ENCODE peak calls at places on chromosomes 7 and 10, in six cellular contexts. V, J, P, S, R and B are unnamed samples.

GRCh38 chr7:48637382-48637781 is 287.0 kb upstream of the CDC14C start:
- DNase-seq in R (no peak), P (no peak), S (no peak), V (peak), J (no peak), B (no peak)

GRCh38 chr10:92493362-92493761 is 80.5 kb downstream of the IDE start:
- DNase-seq in J (no peak), V (peak), S (no peak), P (no peak), R (no peak), B (no peak)

GRCh38 chr7:5406957-5407930 is 16.4 kb downstream of the TNRC18 start:
- DNase-seq in P (no peak), S (no peak), J (no peak), R (no peak), V (no peak), B (no peak)

GRCh38 chr7:138949421-138950088 is 31.6 kb downstream of the KIAA1549 start:
- DNase-seq in R (no peak), S (no peak), V (no peak), P (no peak), J (no peak), B (no peak)

GRCh38 chr7:75993689-75994387 is 557 bp downstream of the TMEM120A start:
- DNase-seq in P (no peak), J (peak), V (peak), S (no peak), R (no peak), B (peak)

GRCh38 chr10:69633673-69634635 is 3.9 kb downstream of the FAM241B start:
- DNase-seq in S (no peak), J (no peak), P (no peak), V (no peak), R (no peak), B (no peak)

GRCh38 chr7:29328811-29329210 is 134.2 kb downstream of the CHN2 start:
- DNase-seq in P (no peak), S (no peak), J (no peak), V (peak), R (no peak), B (no peak)

GRCh38 chr7:139731802-139732470 is 45.9 kb downstream of the HIPK2 start:
- DNase-seq in R (no peak), J (peak), P (no peak), S (no peak), V (peak), B (peak)

GRCh38 chr10:3178070-3178469 is 5.5 kb upstream of the PITRM1 start:
- DNase-seq in P (no peak), V (no peak), R (no peak), S (no peak), J (no peak), B (no peak)

GRCh38 chr10:86341361-86341811 is 25.2 kb downstream of the GRID1 start:
- DNase-seq in R (no peak), J (peak), S (no peak), P (no peak), V (no peak), B (no peak)

GRCh38 chr7:120402368-120402767 is 129.4 kb downstream of the KCND2 start:
- DNase-seq in P (no peak), J (no peak), S (peak), R (no peak), V (peak), B (no peak)

GRCh38 chr7:43844257-43844656 is 25.1 kb downstream of the MRPS24 start:
- DNase-seq in P (no peak), S (no peak), V (no peak), J (no peak), R (no peak), B (no peak)

GRCh38 chr10:110490640-110491039 is 7.1 kb upstream of the DUSP5 start:
- DNase-seq in S (no peak), J (no peak), V (no peak), R (no peak), P (no peak), B (no peak)

GRCh38 chr7:50798126-50798525 is 15.4 kb upstream of the GRB10 start:
- DNase-seq in P (no peak), R (no peak), J (no peak), V (no peak), S (no peak), B (no peak)

GRCh38 chr10:76582536-76582935 is 1055.1 kb downstream of the KCNMA1 start:
- DNase-seq in V (peak), R (no peak), S (no peak), P (no peak), J (peak), B (no peak)

GRCh38 chr7:9961161-9961922 is 1012.3 kb upstream of the PHF14 start:
- DNase-seq in P (no peak), R (no peak), S (no peak), J (no peak), V (no peak), B (no peak)

GRCh38 chr10:86545097-86545496 is 23.5 kb upstream of the WAPL start:
- DNase-seq in J (no peak), S (no peak), V (no peak), R (no peak), P (no peak), B (no peak)

GRCh38 chr7:115911466-115911865 is 119.1 kb downstream of the TFEC start:
- DNase-seq in P (no peak), R (no peak), J (no peak), V (no peak), S (peak), B (no peak)

GRCh38 chr10:118908487-118909280 is 120.8 kb upstream of the NANOS1 start:
- DNase-seq in V (no peak), R (no peak), J (no peak), S (no peak), P (no peak), B (no peak)

GRCh38 chr10:115829501-115830215 is 443.3 kb downstream of the GFRA1 start:
- DNase-seq in J (peak), P (no peak), R (no peak), V (peak), S (no peak), B (no peak)

GRCh38 chr10:15744217-15744865 is 24.6 kb upstream of the ITGA8 start:
- DNase-seq in S (peak), R (peak), V (peak), P (no peak), J (peak), B (peak)

GRCh38 chr7:122652851-122653250 is 46.1 kb downstream of the RNF133 start:
- DNase-seq in P (no peak), S (no peak), J (no peak), V (no peak), R (no peak), B (peak)

GRCh38 chr7:49718755-49719154 is 54.7 kb upstream of the VWC2 start:
- DNase-seq in P (no peak), J (no peak), V (no peak), S (no peak), R (no peak), B (no peak)

GRCh38 chr10:99983280-99983988 is 26.3 kb downstream of the DNMBP start:
- DNase-seq in V (peak), R (no peak), S (no peak), P (no peak), J (peak), B (peak)

GRCh38 chr7:14521183-14521582 is 381.4 kb downstream of the DGKB start:
- DNase-seq in J (no peak), R (no peak), P (no peak), S (no peak), V (no peak), B (no peak)

GRCh38 chr10:79390551-79391229 is 43.4 kb downstream of the PPIF start:
- DNase-seq in P (no peak), S (no peak), R (no peak), V (no peak), J (no peak), B (no peak)

GRCh38 chr10:75003891-75004290 is 107.6 kb upstream of the SAMD8 start:
- DNase-seq in P (no peak), V (no peak), J (no peak), S (no peak), R (no peak), B (no peak)

GRCh38 chr10:78688221-78688944 is 380.4 kb upstream of the ZMIZ1 start:
- DNase-seq in R (no peak), V (no peak), P (no peak), S (no peak), J (no peak), B (no peak)

GRCh38 chr10:112658900-112659328 is 211.9 kb downstream of the VTI1A start:
- DNase-seq in V (peak), J (peak), P (no peak), S (no peak), R (no peak), B (no peak)

GRCh38 chr7:18225067-18225466 is 197.4 kb upstream of the PRPS1L1 start:
- DNase-seq in V (no peak), J (no peak), R (peak), S (no peak), P (no peak), B (no peak)